ENCODE peak calls at places on chromosomes 4 and X, in six cellular contexts. R is lower lobe of right lung, S is breast epithelium, F is tibial artery, T is upper lobe of right lung, D is psoas muscle. I is an unnamed sample. For H3K4me1, the result is how much of the 10 kb centered on the place peaks cover.

GRCh38 chrX:149939271-149940014 is 1.2 kb upstream of the EOLA2 start:
- DNase-seq in R (peak), S (peak), F (peak), T (peak), D (peak), I (peak)

GRCh38 chrX:13662537-13662841 is 9.5 kb downstream of the TCEANC start:
- DNase-seq in R (no peak), S (no peak), F (no peak), T (no peak), D (no peak), I (no peak)

GRCh38 chr4:129063640-129064039 is 29.7 kb downstream of the SCLT1 start:
- DNase-seq in R (no peak), S (no peak), F (no peak), T (no peak), D (no peak), I (peak)

GRCh38 chrX:149074429-149074828 is 430.7 kb downstream of the IDS start:
- DNase-seq in R (no peak), S (no peak), F (peak), T (no peak), D (peak), I (no peak)

GRCh38 chr4:15438939-15439524 is 11.2 kb downstream of the C1QTNF7 start:
- DNase-seq in R (no peak), S (no peak), F (no peak), T (no peak), D (no peak), I (peak)

GRCh38 chr4:95167809-95168208 is 381.0 kb downstream of the UNC5C start:
- DNase-seq in R (no peak), S (no peak), F (no peak), T (no peak), D (no peak), I (no peak)

GRCh38 chr4:58301384-58301783 is 1191.2 kb upstream of the IGFBP7 start:
- DNase-seq in R (no peak), S (no peak), F (no peak), T (no peak), D (no peak), I (no peak)

GRCh38 chr4:77347341-77347740 is 190.3 kb downstream of the CCNG2 start:
- DNase-seq in R (no peak), S (no peak), F (no peak), T (no peak), D (no peak), I (no peak)

GRCh38 chr4:26275261-26275660 is 45.6 kb upstream of the RBPJ start:
- DNase-seq in R (no peak), S (no peak), F (no peak), T (no peak), D (no peak), I (no peak)

GRCh38 chr4:71732706-71733105 is 51.2 kb downstream of the GC start:
- DNase-seq in R (no peak), S (no peak), F (no peak), T (no peak), D (no peak), I (peak)

GRCh38 chr4:15778742-15779231 is 659 bp downstream of the CD38 start:
- DNase-seq in R (peak), S (no peak), F (peak), T (peak), D (peak), I (no peak)

GRCh38 chrX:154466036-154466435 is 8.0 kb downstream of the PLXNA3 start:
- DNase-seq in R (no peak), S (no peak), F (no peak), T (no peak), D (no peak), I (no peak)

GRCh38 chr4:86221076-86221475 is 138.8 kb downstream of the MAPK10 start:
- DNase-seq in R (no peak), S (no peak), F (no peak), T (no peak), D (no peak), I (no peak)

GRCh38 chr4:108204518-108204917 is 35.8 kb upstream of the LEF1 start:
- DNase-seq in R (no peak), S (no peak), F (no peak), T (no peak), D (no peak), I (no peak)

GRCh38 chr4:77579406-77580076 is 26.1 kb upstream of the CXCL13 start:
- DNase-seq in R (no peak), S (no peak), F (no peak), T (no peak), D (no peak), I (peak)

GRCh38 chrX:1119275-1119674 is 93.2 kb downstream of the CRLF2 start:
- DNase-seq in R (no peak), S (no peak), F (no peak), T (no peak), D (no peak), I (no peak)

GRCh38 chrX:65513610-65514009 is 21.0 kb downstream of the LAS1L start:
- DNase-seq in R (no peak), S (no peak), F (no peak), T (no peak), D (no peak), I (no peak)

GRCh38 chr4:19944806-19945205 is 306.9 kb upstream of the SLIT2 start:
- DNase-seq in R (no peak), S (no peak), F (no peak), T (no peak), D (no peak), I (no peak)

GRCh38 chrX:116173006-116173405 is 2.5 kb downstream of the AGTR2 start:
- DNase-seq in R (no peak), S (no peak), F (no peak), T (no peak), D (no peak), I (no peak)

GRCh38 chrX:137052641-137053235 is 18.9 kb upstream of the GPR101 start:
- DNase-seq in R (no peak), S (no peak), F (no peak), T (no peak), D (no peak), I (no peak)
- TF ChIP-seq CTCF in R (peak), S (no peak), F (no peak), T (no peak), D (no peak), I (no peak)

GRCh38 chr4:168787801-168788200 is 222.3 kb downstream of the CBR4 start:
- DNase-seq in R (no peak), S (no peak), F (no peak), T (no peak), D (no peak), I (no peak)
- H3K4me1 ChIP-seq in R (under half), S (under half), F (under half), T (under half), D (under half), I (under half)

GRCh38 chrX:23799469-23800065 is 16.6 kb downstream of the SAT1 start:
- DNase-seq in R (no peak), S (no peak), F (no peak), T (no peak), D (no peak), I (no peak)

GRCh38 chrX:23805379-23805778 is 22.4 kb downstream of the SAT1 start:
- DNase-seq in R (peak), S (no peak), F (no peak), T (no peak), D (no peak), I (no peak)

GRCh38 chrX:23803931-23804381 is 21.0 kb downstream of the SAT1 start:
- DNase-seq in R (peak), S (no peak), F (no peak), T (no peak), D (peak), I (peak)

GRCh38 chrX:23804578-23804977 is 21.6 kb downstream of the SAT1 start:
- DNase-seq in R (no peak), S (no peak), F (no peak), T (no peak), D (no peak), I (no peak)

GRCh38 chrX:23802431-23802830 is 19.5 kb downstream of the SAT1 start:
- DNase-seq in R (no peak), S (no peak), F (no peak), T (no peak), D (no peak), I (no peak)
- H3K27ac ChIP-seq in R (no peak), S (no peak), F (no peak), T (no peak), D (no peak), I (peak)

DNA sequence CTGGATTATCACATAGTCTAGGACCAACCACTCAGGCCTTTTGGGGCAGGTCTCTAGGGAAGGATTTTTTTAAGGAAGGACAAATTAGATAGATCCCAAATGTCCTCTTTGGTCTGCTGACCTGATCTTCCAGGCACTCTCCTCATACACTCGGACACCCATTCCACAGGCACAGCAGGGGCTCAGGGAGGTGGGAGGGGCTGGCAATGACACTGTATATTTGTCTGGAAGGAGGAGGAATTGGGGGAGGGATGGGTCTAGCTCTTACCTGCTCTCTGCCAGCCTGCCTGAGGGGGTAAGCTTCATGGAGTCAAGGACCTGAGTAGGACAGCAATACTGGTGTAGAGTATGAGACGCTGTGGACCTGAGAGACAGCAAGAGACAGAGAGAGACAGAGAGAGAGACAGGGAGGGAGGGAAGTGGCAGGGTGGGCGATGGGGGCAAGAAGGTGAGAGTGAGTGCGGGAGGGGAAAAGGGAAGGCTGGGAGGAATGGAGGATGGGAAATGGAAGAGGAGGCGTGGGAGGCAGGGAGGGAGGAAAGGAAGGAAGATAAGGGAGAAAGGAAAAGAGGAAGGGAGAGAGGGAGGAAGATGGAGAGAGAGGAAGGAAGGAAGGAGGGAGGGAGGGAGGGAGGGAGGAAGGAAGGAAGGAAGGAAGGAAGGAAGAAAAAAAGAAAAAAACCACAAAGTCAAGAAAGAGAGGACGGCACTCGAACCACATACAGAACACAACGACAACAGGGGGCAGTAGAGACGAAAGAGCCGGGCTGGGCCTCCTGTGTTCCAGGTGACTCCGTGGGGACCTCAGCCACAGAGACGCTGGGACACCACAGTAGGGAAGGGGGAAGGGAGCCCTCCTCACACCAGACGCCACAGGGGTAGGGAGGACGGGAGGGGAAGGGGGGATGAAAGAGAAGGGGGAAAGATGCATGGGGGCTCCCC is 1.8 kb downstream of the IQSEC2 start:
- DNase-seq in R (no peak), S (no peak), F (no peak), T (no peak), D (no peak), I (no peak)
- TF ChIP-seq CTCF in R (no peak), S (no peak), F (no peak), T (no peak), D (no peak), I (peak)

I was measured in foreskin keratinocyte.